ENCODE peak calls at places on chromosome 16, in six cellular contexts. One of them, this sample, is unnamed.

GRCh38 chr16:8430401-8430800 is 159.9 kb downstream of the TMEM114 start:
- DNase-seq in H1: no peak
- DNase-seq in right lobe of liver: no peak
- DNase-seq in DND-41: no peak
- DNase-seq in AG09309: no peak
- DNase-seq in lung: no peak
- DNase-seq in this sample: no peak

GRCh38 chr16:17578921-17579876 is 108.4 kb upstream of the XYLT1 start:
- DNase-seq in AG09309: peak
- DNase-seq in lung: peak
- DNase-seq in DND-41: peak
- DNase-seq in H1: peak
- DNase-seq in right lobe of liver: no peak
- DNase-seq in this sample: peak

GRCh38 chr16:53129281-53130192 is 74.7 kb downstream of the CHD9 start:
- DNase-seq in right lobe of liver: no peak
- DNase-seq in DND-41: no peak
- DNase-seq in AG09309: no peak
- DNase-seq in lung: no peak
- DNase-seq in H1: no peak
- DNase-seq in this sample: no peak

GRCh38 chr16:70770968-70771552 is 29.9 kb downstream of the VAC14 start:
- DNase-seq in right lobe of liver: no peak
- DNase-seq in AG09309: no peak
- DNase-seq in DND-41: peak
- DNase-seq in lung: peak
- DNase-seq in H1: no peak
- DNase-seq in this sample: peak

GRCh38 chr16:48444574-48444973 is 59.4 kb upstream of the SIAH1 start:
- DNase-seq in AG09309: peak
- DNase-seq in right lobe of liver: no peak
- DNase-seq in lung: no peak
- DNase-seq in H1: no peak
- DNase-seq in DND-41: no peak
- DNase-seq in this sample: peak

GRCh38 chr16:56107944-56108583 is 83.2 kb upstream of the GNAO1 start:
- DNase-seq in H1: no peak
- DNase-seq in DND-41: no peak
- DNase-seq in lung: no peak
- DNase-seq in AG09309: no peak
- DNase-seq in right lobe of liver: no peak
- DNase-seq in this sample: no peak

GRCh38 chr16:80576343-80576912 is 35.6 kb downstream of the DYNLRB2 start:
- DNase-seq in AG09309: no peak
- DNase-seq in H1: no peak
- DNase-seq in DND-41: no peak
- DNase-seq in right lobe of liver: no peak
- DNase-seq in lung: no peak
- DNase-seq in this sample: no peak

GRCh38 chr16:28264656-28265055 is 27.7 kb upstream of the SBK1 start:
- DNase-seq in lung: peak
- DNase-seq in AG09309: no peak
- DNase-seq in DND-41: no peak
- DNase-seq in right lobe of liver: no peak
- DNase-seq in H1: no peak
- DNase-seq in this sample: no peak

GRCh38 chr16:29809031-29809747 is 2.8 kb upstream of the PRRT2 start:
- DNase-seq in DND-41: no peak
- DNase-seq in AG09309: no peak
- DNase-seq in right lobe of liver: peak
- DNase-seq in lung: no peak
- DNase-seq in H1: no peak
- DNase-seq in this sample: no peak

GRCh38 chr16:33877-34707 is 19.3 kb downstream of the POLR3K start:
- DNase-seq in DND-41: no peak
- DNase-seq in right lobe of liver: no peak
- DNase-seq in AG09309: no peak
- DNase-seq in lung: no peak
- DNase-seq in H1: no peak
- DNase-seq in this sample: no peak

GRCh38 chr16:50306287-50306686 is 39.9 kb downstream of the ADCY7 start:
- DNase-seq in right lobe of liver: no peak
- DNase-seq in DND-41: no peak
- DNase-seq in AG09309: no peak
- DNase-seq in H1: no peak
- DNase-seq in lung: no peak
- DNase-seq in this sample: no peak

GRCh38 chr16:84555418-84556196 is 51.1 kb upstream of the MEAK7 start:
- DNase-seq in right lobe of liver: no peak
- DNase-seq in lung: no peak
- DNase-seq in H1: no peak
- DNase-seq in DND-41: no peak
- DNase-seq in AG09309: no peak
- DNase-seq in this sample: no peak

GRCh38 chr16:67514382-67514828 is 14.2 kb upstream of the RIPOR1 start:
- DNase-seq in H1: no peak
- DNase-seq in DND-41: peak
- DNase-seq in lung: peak
- DNase-seq in AG09309: peak
- DNase-seq in right lobe of liver: no peak
- DNase-seq in this sample: peak

GRCh38 chr16:68429081-68429740 is 19.1 kb downstream of the SMPD3 start:
- DNase-seq in lung: no peak
- DNase-seq in DND-41: no peak
- DNase-seq in right lobe of liver: no peak
- DNase-seq in H1: no peak
- DNase-seq in AG09309: no peak
- DNase-seq in this sample: no peak

GRCh38 chr16:25257504-25257955 is at the start of gene ZKSCAN2:
- DNase-seq in DND-41: peak
- DNase-seq in H1: peak
- DNase-seq in AG09309: peak
- DNase-seq in right lobe of liver: peak
- DNase-seq in lung: peak
- DNase-seq in this sample: peak

GRCh38 chr16:13926507-13926906 is 6.6 kb downstream of the ERCC4 start:
- DNase-seq in DND-41: no peak
- DNase-seq in right lobe of liver: no peak
- DNase-seq in AG09309: no peak
- DNase-seq in H1: no peak
- DNase-seq in lung: no peak
- DNase-seq in this sample: no peak

GRCh38 chr16:24890746-24891145 is 45.0 kb downstream of the SLC5A11 start:
- DNase-seq in H1: no peak
- DNase-seq in right lobe of liver: no peak
- DNase-seq in lung: no peak
- DNase-seq in DND-41: no peak
- DNase-seq in AG09309: no peak
- DNase-seq in this sample: no peak

GRCh38 chr16:70348991-70349390 is 2.3 kb downstream of the DDX19A start:
- DNase-seq in right lobe of liver: no peak
- DNase-seq in H1: no peak
- DNase-seq in AG09309: no peak
- DNase-seq in DND-41: no peak
- DNase-seq in lung: no peak
- DNase-seq in this sample: no peak

GRCh38 chr16:28191364-28191985 is 20.3 kb downstream of the XPO6 start:
- DNase-seq in H1: no peak
- DNase-seq in right lobe of liver: no peak
- DNase-seq in lung: no peak
- DNase-seq in AG09309: no peak
- DNase-seq in DND-41: no peak
- DNase-seq in this sample: no peak

GRCh38 chr16:55563797-55564196 is 2.7 kb upstream of the CAPNS2 start:
- DNase-seq in H1: no peak
- DNase-seq in right lobe of liver: no peak
- DNase-seq in DND-41: no peak
- DNase-seq in AG09309: no peak
- DNase-seq in lung: no peak
- DNase-seq in this sample: no peak

GRCh38 chr16:49068224-49068623 is 213.4 kb downstream of the CBLN1 start:
- DNase-seq in right lobe of liver: no peak
- DNase-seq in lung: no peak
- DNase-seq in H1: no peak
- DNase-seq in AG09309: no peak
- DNase-seq in DND-41: no peak
- DNase-seq in this sample: no peak

DNA sequence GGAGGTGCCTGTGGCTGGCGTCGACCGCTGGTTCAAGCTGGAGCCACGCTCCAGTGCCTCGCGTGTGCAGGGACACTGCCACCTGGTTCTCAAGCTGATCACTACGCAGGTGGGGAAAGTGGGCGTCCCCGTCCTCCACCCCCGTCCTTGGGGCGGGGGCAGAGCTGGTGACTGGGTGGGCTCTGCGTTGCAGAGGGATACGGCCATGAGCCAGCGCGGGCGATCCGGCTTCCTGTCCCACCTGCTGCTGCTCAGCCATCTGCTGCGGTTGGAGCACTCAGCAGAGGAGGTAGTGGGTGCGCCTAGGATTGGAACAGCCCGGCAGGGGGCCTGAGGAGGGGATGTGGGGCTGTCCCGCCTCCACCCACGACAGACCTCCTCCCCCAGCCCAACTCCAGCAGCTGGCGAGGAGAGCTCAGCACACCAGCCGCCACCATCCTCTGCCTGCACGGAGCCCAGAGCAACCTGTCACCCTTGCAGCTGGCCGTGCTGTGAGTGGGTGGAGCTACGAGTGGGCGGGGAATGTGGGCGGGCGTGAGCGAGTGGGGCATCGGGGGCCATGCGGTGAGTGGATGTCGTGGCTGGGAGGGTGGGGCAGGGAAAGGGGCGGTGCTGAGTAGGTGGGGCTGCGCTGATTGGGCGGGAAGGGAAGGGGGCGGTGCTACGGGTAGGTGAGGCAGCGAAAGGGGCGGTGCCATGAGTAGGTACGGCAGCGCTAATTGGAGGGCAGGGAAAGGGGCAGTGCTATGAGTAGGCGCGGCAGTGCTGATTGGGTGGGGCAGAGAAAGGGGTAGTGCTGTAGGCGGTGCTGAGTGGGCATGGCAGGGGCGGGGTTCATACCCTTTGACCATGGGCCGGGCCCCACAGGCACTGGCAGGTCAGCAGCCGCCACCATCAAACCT is 8.9 kb downstream of the TSR3 start:
- DNase-seq in H1: peak
- DNase-seq in right lobe of liver: peak
- DNase-seq in DND-41: peak
- DNase-seq in AG09309: no peak
- DNase-seq in lung: peak
- DNase-seq in this sample: peak
- H3K4me3 ChIP-seq in H1: peak
- H3K4me3 ChIP-seq in right lobe of liver: peak
- H3K4me3 ChIP-seq in DND-41: peak
- H3K4me3 ChIP-seq in AG09309: no peak
- H3K4me3 ChIP-seq in lung: no peak
- H3K4me3 ChIP-seq in this sample: peak

DNA sequence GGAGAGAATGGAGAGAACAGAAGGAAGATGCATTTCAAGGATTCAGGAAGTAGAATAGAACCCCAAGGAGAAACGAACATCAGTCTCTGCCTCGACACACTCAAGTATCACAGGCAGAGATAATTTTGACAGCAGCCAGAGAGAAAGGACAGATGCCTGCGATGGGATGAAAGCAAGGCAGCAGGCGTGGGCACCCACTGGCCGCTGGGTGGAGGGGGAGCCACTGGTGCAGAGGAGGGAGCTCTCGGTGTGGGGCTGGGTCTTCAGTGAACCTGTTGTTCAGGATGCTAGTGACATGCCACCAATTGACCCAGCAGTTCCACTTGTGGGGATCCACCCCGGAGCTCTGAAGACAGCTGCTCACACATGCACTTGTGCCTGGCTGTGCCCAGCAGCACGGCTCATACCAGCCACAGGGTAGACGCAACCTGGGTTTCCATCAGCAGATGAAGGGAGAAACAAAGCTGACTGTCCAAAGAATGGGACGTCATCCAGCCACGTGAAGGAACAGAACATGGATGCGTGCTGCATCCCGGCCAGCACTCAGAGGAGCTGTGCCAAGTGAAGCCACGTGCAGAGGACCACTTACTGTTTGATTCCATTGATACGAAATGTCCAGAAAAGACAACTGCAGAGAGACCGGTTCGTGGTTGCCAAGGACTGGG is 127.0 kb downstream of the BANP start:
- DNase-seq in AG09309: no peak
- DNase-seq in H1: no peak
- DNase-seq in DND-41: no peak
- DNase-seq in lung: no peak
- DNase-seq in right lobe of liver: peak
- DNase-seq in this sample: no peak
- H3K4me3 ChIP-seq in AG09309: no peak
- H3K4me3 ChIP-seq in H1: no peak
- H3K4me3 ChIP-seq in DND-41: no peak
- H3K4me3 ChIP-seq in lung: no peak
- H3K4me3 ChIP-seq in right lobe of liver: no peak
- H3K4me3 ChIP-seq in this sample: no peak

GRCh38 chr16:21199607-21200218 is 11.7 kb downstream of the ZP2 start:
- DNase-seq in lung: no peak
- DNase-seq in H1: no peak
- DNase-seq in AG09309: no peak
- DNase-seq in DND-41: no peak
- DNase-seq in right lobe of liver: no peak
- DNase-seq in this sample: no peak

GRCh38 chr16:21203155-21203797 is 8.1 kb downstream of the ZP2 start:
- DNase-seq in AG09309: no peak
- DNase-seq in lung: no peak
- DNase-seq in right lobe of liver: no peak
- DNase-seq in H1: no peak
- DNase-seq in DND-41: no peak
- DNase-seq in this sample: no peak

GRCh38 chr16:21197115-21197514 is 14.3 kb downstream of the ZP2 start:
- DNase-seq in DND-41: no peak
- DNase-seq in right lobe of liver: no peak
- DNase-seq in lung: no peak
- DNase-seq in H1: no peak
- DNase-seq in AG09309: no peak
- DNase-seq in this sample: no peak

GRCh38 chr16:21194771-21195301 is 16.5 kb downstream of the ZP2 start:
- DNase-seq in right lobe of liver: no peak
- DNase-seq in DND-41: no peak
- DNase-seq in H1: no peak
- DNase-seq in AG09309: no peak
- DNase-seq in lung: no peak
- DNase-seq in this sample: no peak

DNA sequence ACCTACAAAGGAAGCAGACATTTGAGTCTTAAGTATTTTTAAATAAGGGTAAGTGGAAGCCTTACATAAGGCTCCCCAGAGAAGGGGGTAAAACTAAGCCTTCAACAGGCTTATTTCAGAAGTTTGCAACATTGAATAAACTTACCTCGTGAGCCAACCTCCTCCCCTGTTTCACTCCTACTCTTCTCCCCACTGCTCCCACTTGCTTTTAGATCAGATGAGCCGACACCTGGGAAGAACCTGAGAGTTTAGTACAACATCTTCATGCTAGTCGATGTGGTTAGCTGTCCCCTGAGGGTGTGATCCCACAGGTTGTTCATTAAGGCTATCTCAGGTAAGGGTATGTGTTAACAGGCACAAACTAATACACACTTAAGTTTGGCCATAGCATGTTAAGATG is 13.8 kb downstream of the ZP2 start:
- DNase-seq in DND-41: no peak
- DNase-seq in lung: no peak
- DNase-seq in AG09309: no peak
- DNase-seq in right lobe of liver: no peak
- DNase-seq in H1: no peak
- DNase-seq in this sample: no peak
- H3K4me3 ChIP-seq in DND-41: no peak
- H3K4me3 ChIP-seq in lung: no peak
- H3K4me3 ChIP-seq in AG09309: no peak
- H3K4me3 ChIP-seq in right lobe of liver: no peak
- H3K4me3 ChIP-seq in H1: no peak
- H3K4me3 ChIP-seq in this sample: no peak

GRCh38 chr16:57372372-57373116 is at the start of gene CX3CL1:
- DNase-seq in lung: peak
- DNase-seq in DND-41: no peak
- DNase-seq in AG09309: no peak
- DNase-seq in H1: no peak
- DNase-seq in right lobe of liver: peak
- DNase-seq in this sample: no peak
- H3K4me3 ChIP-seq in lung: peak
- H3K4me3 ChIP-seq in DND-41: no peak
- H3K4me3 ChIP-seq in AG09309: no peak
- H3K4me3 ChIP-seq in H1: no peak
- H3K4me3 ChIP-seq in right lobe of liver: peak
- H3K4me3 ChIP-seq in this sample: peak